ENCODE peak calls at places on chromosomes 11 and 22, in ten cellular contexts. I, L, Y, S, C, R, B, H, A and W are unnamed samples.

GRCh38 chr11:113698515-113698914 is 7.6 kb downstream of the TMPRSS5 start:
- DNase-seq in B (no peak), S (no peak), L (no peak), R (no peak), Y (no peak), C (no peak), H (no peak), A (no peak), I (no peak), W (no peak)

GRCh38 chr22:37633082-37633692 is 6.3 kb upstream of the SH3BP1 start:
- DNase-seq in L (no peak), H (no peak), I (no peak), A (peak), C (no peak), B (no peak), Y (no peak), S (no peak), R (no peak), W (peak)

GRCh38 chr11:93591247-93591898 is 48.2 kb upstream of the SMCO4 start:
- DNase-seq in A (peak), L (no peak), S (peak), I (peak), B (no peak), C (no peak), H (no peak), R (peak), Y (no peak), W (peak)

GRCh38 chr11:61950035-61950547 is at the start of gene BEST1:
- DNase-seq in B (no peak), I (no peak), R (no peak), S (no peak), H (no peak), C (no peak), A (no peak), L (no peak), Y (no peak), W (no peak)

GRCh38 chr11:10925149-10925926 is 67.5 kb upstream of the ZBED5 start:
- DNase-seq in R (peak), I (no peak), Y (no peak), S (no peak), C (no peak), B (no peak), H (no peak), L (no peak), A (no peak), W (no peak)

GRCh38 chr22:50624347-50625130 is 3.4 kb downstream of the ARSA start:
- DNase-seq in R (no peak), H (no peak), L (no peak), I (no peak), Y (no peak), A (no peak), S (no peak), B (no peak), C (no peak), W (no peak)

GRCh38 chr11:10044618-10045017 is 249.4 kb downstream of the SBF2 start:
- DNase-seq in H (no peak), Y (no peak), R (peak), A (no peak), S (no peak), L (peak), C (no peak), I (no peak), B (no peak), W (no peak)

GRCh38 chr11:128288368-128288767 is 299.0 kb downstream of the ETS1 start:
- DNase-seq in L (no peak), S (no peak), H (no peak), Y (no peak), A (peak), C (no peak), I (no peak), R (peak), B (no peak), W (no peak)

GRCh38 chr11:84720706-84721402 is 906.3 kb downstream of the DLG2 start:
- DNase-seq in R (no peak), L (peak), Y (no peak), B (no peak), S (peak), A (no peak), H (no peak), C (no peak), I (no peak), W (no peak)

GRCh38 chr11:70328556-70328955 is 58.1 kb downstream of the PPFIA1 start:
- DNase-seq in H (no peak), L (no peak), B (no peak), I (no peak), Y (no peak), R (no peak), S (no peak), A (no peak), C (no peak), W (no peak)

GRCh38 chr11:126102436-126102894 is 39.8 kb upstream of the CDON start:
- DNase-seq in Y (no peak), C (peak), S (peak), R (no peak), I (no peak), B (no peak), A (peak), H (no peak), L (peak), W (no peak)

GRCh38 chr22:45976351-45977002 is 485 bp downstream of the WNT7B start:
- DNase-seq in B (no peak), S (no peak), Y (no peak), H (no peak), A (no peak), L (no peak), I (no peak), R (no peak), C (no peak), W (no peak)

GRCh38 chr22:19799322-19800190 is 39.0 kb downstream of the TBX1 start:
- DNase-seq in B (peak), Y (no peak), S (peak), H (no peak), C (no peak), A (peak), I (no peak), L (peak), R (peak), W (no peak)

GRCh38 chr22:29308791-29309262 is 2.4 kb downstream of the GAS2L1 start:
- DNase-seq in S (peak), I (no peak), C (no peak), R (peak), L (no peak), Y (no peak), A (peak), B (no peak), H (no peak), W (no peak)

GRCh38 chr11:64164392-64165312 is 1.3 kb downstream of the MACROD1 start:
- DNase-seq in L (no peak), A (no peak), B (no peak), R (no peak), Y (no peak), I (peak), C (no peak), H (no peak), S (no peak), W (no peak)

GRCh38 chr22:38413085-38414008 is 41.7 kb downstream of the KCNJ4 start:
- DNase-seq in L (peak), C (no peak), I (no peak), B (no peak), S (no peak), R (no peak), A (no peak), Y (no peak), H (no peak), W (no peak)

GRCh38 chr11:22516136-22516535 is 109.5 kb downstream of the FANCF start:
- DNase-seq in L (no peak), R (no peak), Y (no peak), C (no peak), A (no peak), B (no peak), S (no peak), H (no peak), I (no peak), W (no peak)

GRCh38 chr11:3160252-3161031 is 4.7 kb downstream of the OSBPL5 start:
- DNase-seq in C (peak), A (peak), Y (no peak), S (peak), R (peak), H (no peak), B (peak), L (peak), I (no peak), W (no peak)

GRCh38 chr11:21564095-21564494 is 628.8 kb upstream of the ANO5 start:
- DNase-seq in A (no peak), B (no peak), I (no peak), S (no peak), Y (no peak), R (no peak), L (no peak), C (no peak), H (no peak), W (no peak)

GRCh38 chr11:64970731-64971151 is 1.2 kb downstream of the MAJIN start:
- DNase-seq in A (no peak), C (peak), S (no peak), Y (no peak), L (no peak), R (peak), B (no peak), I (no peak), H (peak), W (no peak)

GRCh38 chr11:2211113-2211971 is 39.7 kb upstream of the TH start:
- DNase-seq in H (no peak), A (no peak), S (no peak), L (peak), C (no peak), B (no peak), I (no peak), R (no peak), Y (no peak), W (no peak)

GRCh38 chr11:111942826-111943225 is 5.7 kb downstream of the DIXDC1 start:
- DNase-seq in Y (no peak), I (no peak), H (no peak), S (peak), B (no peak), C (no peak), A (peak), L (no peak), R (peak), W (no peak)

GRCh38 chr11:119615003-119615878 is 113.8 kb downstream of the NECTIN1 start:
- DNase-seq in I (peak), B (no peak), C (no peak), L (peak), Y (no peak), S (peak), H (no peak), A (peak), R (peak), W (no peak)

GRCh38 chr11:119320593-119321524 is 3.9 kb upstream of the MCAM start:
- DNase-seq in Y (peak), C (peak), A (peak), I (no peak), H (no peak), B (no peak), R (no peak), S (peak), L (peak), W (peak)

GRCh38 chr11:122900803-122901202 is 18.2 kb downstream of the JHY start:
- DNase-seq in I (no peak), B (no peak), C (no peak), L (no peak), H (no peak), S (peak), Y (no peak), A (peak), R (no peak), W (no peak)

GRCh38 chr11:2440646-2441045 is 3.7 kb downstream of the TRPM5 start:
- DNase-seq in L (no peak), Y (no peak), A (no peak), H (no peak), R (no peak), B (no peak), I (no peak), C (no peak), S (no peak), W (no peak)

GRCh38 chr22:40594924-40595323 is 41.6 kb downstream of the MRTFA start:
- DNase-seq in B (no peak), H (no peak), S (no peak), C (peak), Y (no peak), I (no peak), R (no peak), A (no peak), L (no peak), W (no peak)

GRCh38 chr11:60971520-60971919 is at the start of gene CD6:
- DNase-seq in B (no peak), H (no peak), Y (peak), L (no peak), C (no peak), A (no peak), I (no peak), R (no peak), S (no peak), W (peak)

GRCh38 chr11:12247543-12248287 is 129.7 kb upstream of the PARVA start:
- DNase-seq in A (no peak), L (no peak), H (no peak), C (no peak), Y (no peak), B (no peak), I (no peak), R (no peak), S (no peak), W (no peak)

GRCh38 chr11:108672113-108672512 is 7.2 kb downstream of the DDX10 start:
- DNase-seq in Y (no peak), L (no peak), B (no peak), I (no peak), A (peak), H (no peak), C (no peak), R (peak), S (peak), W (no peak)

GRCh38 chr11:6319001-6319878 is 1.1 kb downstream of the CAVIN3 start:
- DNase-seq in B (peak), I (no peak), A (peak), Y (no peak), S (peak), L (peak), R (no peak), H (no peak), C (peak), W (peak)

GRCh38 chr22:44728761-44729261 is 23.6 kb upstream of the ARHGAP8 start:
- DNase-seq in C (no peak), S (no peak), L (no peak), H (no peak), B (no peak), Y (no peak), R (no peak), A (no peak), I (no peak), W (no peak)

GRCh38 chr22:27502327-27502726 is 299.2 kb downstream of the MN1 start:
- DNase-seq in B (no peak), A (no peak), S (no peak), Y (no peak), R (no peak), C (no peak), H (no peak), L (no peak), I (no peak), W (no peak)

GRCh38 chr11:112637046-112637445 is 324.2 kb upstream of the NCAM1 start:
- DNase-seq in I (no peak), H (no peak), C (no peak), Y (no peak), S (no peak), R (no peak), A (no peak), L (no peak), B (no peak), W (no peak)

GRCh38 chr11:11293798-11294611 is 59.0 kb downstream of the CSNK2A3 start:
- DNase-seq in L (no peak), S (no peak), R (no peak), Y (no peak), I (no peak), H (no peak), B (no peak), C (no peak), A (no peak), W (no peak)

GRCh38 chr11:34135439-34135838 is 30.0 kb downstream of the NAT10 start:
- DNase-seq in H (no peak), C (no peak), S (no peak), A (no peak), B (no peak), R (no peak), Y (no peak), L (no peak), I (no peak), W (no peak)

GRCh38 chr11:112968988-112969714 is 7.9 kb downstream of the NCAM1 start:
- DNase-seq in B (no peak), S (peak), Y (no peak), I (peak), A (peak), H (no peak), L (no peak), R (peak), C (no peak), W (no peak)

GRCh38 chr11:96052921-96053631 is 129.2 kb upstream of the MTMR2 start:
- DNase-seq in R (no peak), C (no peak), Y (no peak), L (no peak), S (peak), A (peak), H (no peak), I (peak), B (no peak), W (no peak)

GRCh38 chr11:128776434-128777284 is 82.8 kb downstream of the FLI1 start:
- DNase-seq in Y (peak), C (no peak), I (no peak), B (no peak), R (no peak), S (peak), L (peak), H (no peak), A (peak), W (peak)

GRCh38 chr11:47723041-47723440 is 7.9 kb upstream of the AGBL2 start:
- DNase-seq in Y (no peak), B (no peak), H (no peak), R (no peak), S (no peak), I (no peak), L (no peak), A (no peak), C (no peak), W (no peak)